ENCODE peak calls at places on chromosomes 4 and X, in four cellular contexts. Y is psoas muscle, L is heart right ventricle, R is choroid plexus epithelial cell. P is an unnamed sample.

GRCh38 chr4:122777846-122778501 is 45.5 kb downstream of the BBS12 start:
- DNase-seq in Y (no peak), L (no peak), R (peak; percentile 85), P (no peak)

GRCh38 chr4:121714548-121714947 is 17.8 kb upstream of the ANXA5 start:
- DNase-seq in Y (no peak), L (no peak), R (no peak), P (no peak)

GRCh38 chr4:129446074-129446473 is 350.1 kb downstream of the C4orf33 start:
- DNase-seq in Y (no peak), L (no peak), R (peak; percentile 4), P (no peak)

GRCh38 chrX:66408507-66408906 is 230.4 kb downstream of the EDA2R start:
- DNase-seq in Y (no peak), L (no peak), R (no peak), P (no peak)

GRCh38 chr4:100933628-100934027 is 413.7 kb downstream of the PPP3CA start:
- DNase-seq in Y (no peak), L (no peak), R (peak; percentile 82), P (no peak)

GRCh38 chrX:118727686-118728339 is 407 bp downstream of the IL13RA1 start:
- DNase-seq in Y (peak; percentile 75), L (peak; percentile 41), R (no peak), P (peak; percentile 35)

GRCh38 chrX:78708171-78708570 is 39.3 kb upstream of the LPAR4 start:
- DNase-seq in Y (no peak), L (no peak), R (peak; percentile 72), P (no peak)

GRCh38 chr4:136342666-136343065 is 1189.6 kb downstream of the PCDH18 start:
- DNase-seq in Y (no peak), L (no peak), R (peak; percentile 61), P (no peak)

GRCh38 chrX:79288723-79289122 is 78.4 kb downstream of the ITM2A start:
- DNase-seq in Y (no peak), L (no peak), R (no peak), P (no peak)

GRCh38 chr4:52713456-52713937 is 37.7 kb downstream of the ERVMER34-1 start:
- DNase-seq in Y (no peak), L (no peak), R (peak; percentile 13), P (peak; percentile 65)

GRCh38 chrX:24610540-24610939 is 36.6 kb downstream of the PCYT1B start:
- DNase-seq in Y (no peak), L (no peak), R (no peak), P (no peak)

GRCh38 chr4:73870260-73870659 is 1.1 kb downstream of the CXCL1 start:
- DNase-seq in Y (no peak), L (no peak), R (peak; percentile 66), P (no peak)

GRCh38 chrX:666762-667161 is 36.2 kb downstream of the SHOX start:
- DNase-seq in Y (no peak), L (no peak), R (no peak), P (no peak)

GRCh38 chr4:67909910-67910905 is 26.4 kb upstream of the TMPRSS11D start:
- DNase-seq in Y (no peak), L (no peak), R (peak; percentile 50), P (no peak)

GRCh38 chr4:56990109-56990508 is 11.4 kb downstream of the POLR2B start:
- DNase-seq in Y (no peak), L (no peak), R (peak; percentile 70), P (no peak)

GRCh38 chr4:172982151-172982590 is 186.4 kb upstream of the GALNT7 start:
- DNase-seq in Y (no peak), L (no peak), R (peak; percentile 85), P (no peak)

GRCh38 chr4:122602277-122603142 is 18.4 kb downstream of the IL21 start:
- DNase-seq in Y (no peak), L (no peak), R (peak; percentile 74), P (peak; percentile 23)

GRCh38 chr4:102042843-102043802 is 252.6 kb downstream of the BANK1 start:
- DNase-seq in Y (no peak), L (no peak), R (no peak), P (no peak)

GRCh38 chrX:64184396-64184795 is 21.1 kb downstream of the AMER1 start:
- DNase-seq in Y (no peak), L (no peak), R (no peak), P (no peak)

GRCh38 chr4:136106753-136107152 is 1425.5 kb downstream of the PCDH18 start:
- DNase-seq in Y (no peak), L (no peak), R (no peak), P (no peak)

GRCh38 chr4:169128902-169129301 is 118.8 kb upstream of the CBR4 start:
- DNase-seq in Y (no peak), L (no peak), R (no peak), P (no peak)

GRCh38 chr4:68129793-68130192 is at the start of gene TMPRSS11F:
- DNase-seq in Y (no peak), L (no peak), R (no peak), P (no peak)

GRCh38 chr4:103272174-103272573 is 74.0 kb upstream of the CENPE start:
- DNase-seq in Y (no peak), L (no peak), R (no peak), P (no peak)

GRCh38 chrX:68072016-68072415 is 361.3 kb downstream of the OPHN1 start:
- DNase-seq in Y (no peak), L (no peak), R (peak; percentile 38), P (no peak)

GRCh38 chr4:74473155-74473811 is 28.3 kb downstream of the AREG start:
- DNase-seq in Y (no peak), L (peak; percentile 5), R (peak; percentile 97), P (no peak)

GRCh38 chr4:75512336-75513211 is 1.6 kb downstream of the RCHY1 start:
- DNase-seq in Y (no peak), L (no peak), R (peak; percentile 53), P (no peak)

GRCh38 chr4:42640613-42641012 is 16.3 kb downstream of the ATP8A1 start:
- DNase-seq in Y (no peak), L (no peak), R (no peak), P (no peak)

GRCh38 chr4:42641696-42642095 is 15.2 kb downstream of the ATP8A1 start:
- DNase-seq in Y (no peak), L (no peak), R (no peak), P (no peak)

GRCh38 chr4:42642136-42642797 is 14.6 kb downstream of the ATP8A1 start:
- DNase-seq in Y (no peak), L (no peak), R (no peak), P (no peak)

GRCh38 chr4:42638993-42639392 is 17.9 kb downstream of the ATP8A1 start:
- DNase-seq in Y (no peak), L (no peak), R (no peak), P (no peak)

DNA sequence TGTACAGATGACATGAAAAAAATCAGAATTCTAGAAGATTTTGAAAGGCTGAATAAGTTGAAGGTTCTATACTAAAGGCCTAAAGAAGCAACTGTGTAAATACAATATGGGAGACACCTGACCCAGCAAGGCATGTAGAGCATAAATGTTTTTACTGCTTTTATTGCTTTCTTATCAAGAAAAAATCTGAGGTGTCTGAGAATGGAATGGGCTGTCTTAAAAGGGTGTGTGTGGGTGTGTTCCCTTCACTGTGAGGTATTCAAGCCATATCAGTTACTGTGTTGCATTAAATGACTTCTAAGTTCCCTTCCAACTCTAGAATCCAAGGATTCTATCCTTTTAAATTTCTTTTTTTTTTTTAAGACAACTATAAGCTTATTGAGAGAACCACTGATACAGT is 15.8 kb downstream of the ATP8A1 start:
- DNase-seq in Y (no peak), L (no peak), R (no peak), P (no peak)
- H3K4me3 ChIP-seq in Y (no peak overlapping the region), L (no peak overlapping the region), R (no peak overlapping the region), P (no peak overlapping the region)

GRCh38 chrX:20374866-20375530 is 108.3 kb upstream of the RPS6KA3 start:
- DNase-seq in Y (no peak), L (no peak), R (no peak), P (no peak)
- H3K4me3 ChIP-seq in Y (no peak overlapping the region), L (no peak overlapping the region), R (no peak overlapping the region), P (no peak overlapping the region)

GRCh38 chr4:153758688-153759406 is 977 bp downstream of the RNF175 start:
- DNase-seq in Y (no peak), L (no peak), R (no peak), P (no peak)

GRCh38 chr4:153763404-153763803 is 3.6 kb upstream of the RNF175 start:
- DNase-seq in Y (no peak), L (no peak), R (no peak), P (no peak)

GRCh38 chr4:153758136-153758535 is 1.7 kb downstream of the RNF175 start:
- DNase-seq in Y (no peak), L (no peak), R (no peak), P (no peak)

GRCh38 chr4:153757407-153757806 is 2.4 kb downstream of the RNF175 start:
- DNase-seq in Y (no peak), L (no peak), R (peak; percentile 20), P (no peak)

DNA sequence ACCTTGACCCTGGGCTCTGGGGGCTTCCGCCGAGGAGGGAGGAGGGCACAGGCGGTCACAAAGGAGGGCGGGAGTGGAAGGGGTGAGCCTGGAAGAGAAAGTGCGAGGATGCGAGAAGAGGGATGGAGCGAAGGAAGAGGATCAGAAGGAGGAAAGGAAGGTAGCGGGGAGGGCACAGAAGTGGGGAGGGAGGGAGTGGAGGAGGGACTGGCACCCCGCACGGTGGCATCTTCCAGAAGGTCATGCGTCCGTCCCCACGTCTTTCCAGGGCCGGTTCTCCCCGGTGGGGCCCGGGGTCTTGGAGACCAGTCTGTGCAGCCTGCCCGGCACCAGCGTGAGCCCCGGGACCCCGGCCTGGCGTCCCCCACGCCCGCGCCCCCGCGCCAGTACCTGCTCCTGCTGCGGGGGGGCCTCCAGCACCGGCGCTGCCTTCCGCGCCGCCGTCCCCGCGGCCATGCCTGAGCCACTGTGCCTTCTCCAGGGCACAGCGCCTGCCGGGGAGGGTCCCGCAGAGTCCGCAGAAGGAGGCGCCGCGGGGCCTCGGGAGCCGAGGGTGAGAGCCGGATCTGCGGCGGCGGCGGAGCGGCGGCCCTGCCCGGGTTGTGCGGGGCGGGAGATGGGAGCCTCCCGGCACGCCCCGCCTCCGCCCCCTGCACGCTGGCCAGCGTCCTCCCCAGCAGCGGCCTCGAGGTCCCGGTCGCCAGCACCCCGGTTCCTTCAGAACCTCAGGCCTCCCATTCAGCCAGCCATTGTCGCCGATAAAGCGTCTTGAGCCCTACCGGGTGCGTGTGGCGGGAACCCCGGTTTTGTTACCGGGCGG is at the start of gene RNF175:
- DNase-seq in Y (peak; percentile 49), L (no peak), R (no peak), P (no peak)
- H3K4me3 ChIP-seq in Y (peak within 1 kb of the TSS; percentile 67), L (peak within 1 kb of the TSS; percentile 36), R (peak within 1 kb of the TSS; percentile 51), P (peak within 1 kb of the TSS; percentile 61)

GRCh38 chr4:71230613-71231012 is 108.2 kb upstream of the SLC4A4 start:
- DNase-seq in Y (no peak), L (no peak), R (no peak), P (no peak)
- H3K4me3 ChIP-seq in Y (peak overlapping the region; percentile 51), L (no peak overlapping the region), R (no peak overlapping the region), P (no peak overlapping the region)

DNA sequence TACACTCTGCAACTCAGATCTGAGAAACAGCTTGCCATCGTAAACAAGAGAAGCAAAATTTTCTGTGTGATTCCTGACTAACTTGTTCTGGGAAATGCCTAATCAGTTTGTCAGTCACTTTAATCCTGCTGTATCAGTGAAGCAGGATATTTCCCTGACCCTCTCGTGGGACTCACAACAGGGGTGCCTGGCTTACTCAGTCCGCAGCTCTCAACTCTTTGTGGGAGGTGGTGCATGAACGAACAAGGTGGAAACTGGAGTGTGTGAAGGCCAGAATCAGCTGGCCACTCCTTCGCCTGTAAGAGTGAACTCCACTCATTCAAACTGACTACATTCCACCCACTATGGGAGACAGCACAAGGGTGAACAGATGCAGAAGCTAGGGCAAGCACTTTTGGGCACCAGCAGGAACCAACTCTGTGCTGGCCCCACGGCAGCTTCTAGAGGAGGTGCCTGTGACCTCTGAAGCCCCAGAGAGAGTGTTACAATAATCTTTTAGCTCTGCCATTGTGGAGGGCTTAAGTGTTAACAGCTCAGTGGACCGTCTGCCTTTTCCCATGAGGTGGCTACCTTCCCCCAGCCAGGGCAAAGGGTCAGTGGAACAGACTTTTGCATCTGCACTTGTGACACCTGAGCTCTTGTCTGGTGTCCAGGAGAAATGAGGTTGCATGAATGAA is 349.5 kb downstream of the FAT4 start:
- DNase-seq in Y (no peak), L (no peak), R (peak; percentile 70), P (no peak)
- H3K4me3 ChIP-seq in Y (no peak overlapping the region), L (no peak overlapping the region), R (no peak overlapping the region), P (no peak overlapping the region)

P was measured in testis.